ENCODE peak calls at places on chromosomes 4 and X, in ten cellular contexts. G is iPS-NIHi11; R is CD4-positive, alpha-beta memory T cell; I is SIG-M5; U is NCI-H345; C is stimulated activated CD4-positive, alpha-beta T cell treated with anti-CD3 and anti-CD28 coated beads, Interleukin-4, amount 100 ng/mL, for 4 hours; Z is HS-5; H is activated naive CD4-positive, alpha-beta T cell treated with anti-CD3 and anti-CD28 coated beads for 36 hours; A is cerebellum; F is activated CD4-positive, alpha-beta T cell treated with anti-CD3 and anti-CD28 coated beads, Interleukin-2, amount 50 U/mL, for 24 hours. M is an unnamed sample.

GRCh38 chrX:47179221-47179927 is 14.3 kb upstream of the UBA1 start:
- DNase-seq in U (no peak), F (no peak), R (no peak), A (peak; percentile 38), Z (no peak), I (no peak), H (no peak), G (no peak), C (no peak), M (no peak)

GRCh38 chr4:137203601-137204000 is 328.7 kb downstream of the PCDH18 start:
- DNase-seq in Z (no peak), A (no peak), I (no peak), R (no peak), F (no peak), H (no peak), G (no peak), C (no peak), U (no peak), M (no peak)

GRCh38 chrX:153647461-153648357 is 706 bp downstream of the DUSP9 start:
- DNase-seq in I (no peak), C (no peak), G (no peak), A (no peak), U (no peak), F (no peak), Z (no peak), H (no peak), R (no peak), M (no peak)

GRCh38 chr4:155974957-155975356 is 21.3 kb upstream of the CTSO start:
- DNase-seq in R (no peak), G (no peak), H (no peak), Z (no peak), F (no peak), C (no peak), U (no peak), I (no peak), A (no peak), M (no peak)

GRCh38 chrX:127861611-127862010 is 190.6 kb downstream of the ACTRT1 start:
- DNase-seq in G (no peak), H (no peak), F (no peak), C (no peak), Z (no peak), A (no peak), U (no peak), I (no peak), R (no peak), M (no peak)

GRCh38 chrX:22357621-22358020 is 84.9 kb downstream of the CBLL2 start:
- DNase-seq in C (no peak), Z (no peak), H (no peak), F (no peak), R (no peak), I (no peak), U (no peak), G (no peak), A (no peak), M (no peak)

GRCh38 chr4:112156546-112156945 is 11.3 kb downstream of the FAM241A start:
- DNase-seq in R (no peak), G (no peak), F (no peak), H (no peak), A (no peak), U (no peak), C (no peak), Z (no peak), I (no peak), M (no peak)

GRCh38 chr4:109078724-109079123 is 223.7 kb downstream of the COL25A1 start:
- DNase-seq in Z (peak; percentile 20), R (no peak), H (no peak), C (no peak), G (no peak), A (no peak), I (no peak), F (no peak), U (no peak), M (no peak)

GRCh38 chr4:139560396-139561084 is 4.5 kb upstream of the SETD7 start:
- DNase-seq in R (peak; percentile 71), Z (no peak), H (no peak), I (peak; percentile 95), U (no peak), A (no peak), C (no peak), F (no peak), G (peak; percentile 32), M (peak; percentile 30)

GRCh38 chr4:24174622-24175021 is 284.8 kb upstream of the PPARGC1A start:
- DNase-seq in U (no peak), I (no peak), C (no peak), G (no peak), Z (no peak), H (no peak), R (no peak), A (no peak), F (no peak), M (no peak)